ENCODE peak calls at places on chromosomes 13 and 19, in eight cellular contexts. I is endothelial cell of umbilical vein, Y is stomach, W is IMR-90, E is Peyer's patch, P is vagina, O is A549, D is breast epithelium. J is an unnamed sample.

GRCh38 chr13:102018716-102019115 is 383.1 kb downstream of the FGF14 start:
- DNase-seq in O (no peak), Y (no peak), E (no peak), I (no peak), W (no peak), D (no peak), P (no peak), J (no peak)

GRCh38 chr13:30810261-30810701 is 74.9 kb downstream of the ALOX5AP start:
- DNase-seq in Y (no peak), W (no peak), I (no peak), D (peak; percentile 80), E (no peak), O (no peak), P (no peak), J (no peak)

GRCh38 chr13:60431108-60431700 is 34.2 kb downstream of the TDRD3 start:
- DNase-seq in P (no peak), D (no peak), Y (no peak), I (peak; percentile 80), O (peak; percentile 18), W (peak; percentile 72), E (no peak), J (no peak)

GRCh38 chr19:27894906-27895754 is 1317.8 kb downstream of the UQCRFS1 start:
- DNase-seq in P (peak; percentile 52), O (no peak), W (no peak), I (no peak), E (no peak), Y (no peak), D (no peak), J (no peak)

GRCh38 chr13:97107815-97108534 is 113.7 kb upstream of the OXGR1 start:
- DNase-seq in O (no peak), P (no peak), Y (no peak), W (peak; percentile 10), I (no peak), D (peak; percentile 70), E (no peak), J (no peak)

GRCh38 chr13:75788494-75788991 is 152.4 kb downstream of the LMO7 start:
- DNase-seq in O (no peak), Y (peak; percentile 52), E (no peak), P (no peak), D (no peak), W (peak; percentile 96), I (peak; percentile 85), J (no peak)

GRCh38 chr19:44552324-44552723 is 22.8 kb upstream of the CEACAM20 start:
- DNase-seq in D (no peak), E (no peak), I (peak; percentile 45), W (no peak), O (peak; percentile 72), P (no peak), Y (no peak), J (no peak)

GRCh38 chr19:41705393-41706174 is 2.8 kb upstream of the CEACAM5 start:
- DNase-seq in W (no peak), I (peak; percentile 17), Y (no peak), D (no peak), P (no peak), O (peak; percentile 58), E (no peak), J (no peak)

GRCh38 chr13:99971576-99972189 is at the start of gene ZIC5:
- DNase-seq in P (no peak), Y (no peak), O (peak; percentile 72), E (no peak), W (no peak), I (no peak), D (no peak), J (no peak)

GRCh38 chr13:27242642-27243185 is 8.6 kb upstream of the RPL21 start:
- DNase-seq in D (no peak), W (no peak), O (no peak), P (no peak), Y (no peak), E (no peak), I (no peak), J (no peak)

GRCh38 chr13:106416645-106417044 is 118.8 kb downstream of the EFNB2 start:
- DNase-seq in D (no peak), Y (no peak), I (no peak), O (no peak), P (no peak), W (no peak), E (no peak), J (no peak)

GRCh38 chr19:19372656-19373416 is 32.6 kb upstream of the GATAD2A start:
- DNase-seq in E (peak; percentile 63), O (peak; percentile 8), W (peak; percentile 45), D (no peak), P (no peak), Y (peak; percentile 74), I (peak; percentile 80), J (no peak)

GRCh38 chr19:55447421-55448174 is 4.5 kb upstream of the SHISA7 start:
- DNase-seq in E (no peak), P (no peak), W (peak; percentile 15), Y (no peak), D (no peak), O (peak; percentile 88), I (no peak), J (no peak)

GRCh38 chr19:56601375-56601774 is 6.3 kb downstream of the ZNF71 start:
- DNase-seq in I (no peak), P (no peak), O (no peak), Y (no peak), D (no peak), W (peak; percentile 8), E (no peak), J (no peak)

GRCh38 chr19:13429563-13429962 is 76.7 kb downstream of the CACNA1A start:
- DNase-seq in E (no peak), D (no peak), P (no peak), Y (no peak), O (no peak), I (peak; percentile 88), W (peak; percentile 4), J (no peak)

DNA sequence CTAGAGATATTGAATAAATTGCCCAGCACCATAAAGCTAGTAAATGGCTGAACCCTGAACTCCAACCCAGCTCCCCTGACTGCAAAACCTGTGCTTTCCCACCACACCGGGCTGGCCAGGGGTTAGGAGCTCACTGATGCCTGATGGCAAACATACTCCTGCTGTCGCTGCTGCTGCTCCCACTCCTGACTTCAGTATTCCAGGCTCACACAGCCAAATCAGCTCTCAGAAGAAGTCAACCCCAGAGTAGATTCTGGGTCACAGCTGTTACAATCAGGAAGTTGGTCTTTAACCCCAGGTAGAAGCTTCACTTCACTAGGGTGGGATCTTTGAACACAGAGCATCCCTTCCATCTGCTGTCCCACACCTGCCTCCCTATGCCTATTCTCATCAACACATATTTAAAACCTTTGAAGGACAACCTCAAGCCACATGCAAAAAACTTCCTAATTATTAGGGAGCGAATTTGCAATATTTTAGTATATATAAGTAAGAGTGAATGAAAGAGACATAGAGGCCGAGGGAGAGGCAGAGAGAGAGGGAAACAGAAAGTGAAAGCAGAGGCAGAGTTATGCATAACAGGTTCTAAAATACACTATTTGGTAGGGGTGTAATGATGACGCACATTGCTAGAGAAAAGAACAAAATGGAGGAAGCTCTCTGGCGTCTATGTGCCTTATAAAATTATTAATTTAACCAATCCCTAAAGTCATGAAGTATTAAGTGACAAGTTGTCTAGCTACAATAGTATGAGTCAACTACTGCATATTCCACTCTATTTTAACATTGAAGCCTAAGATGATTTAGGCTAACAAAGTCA is 99.4 kb upstream of the SERP2 start:
- DNase-seq in W (peak; percentile 77), D (no peak), Y (no peak), I (peak; percentile 31), P (no peak), E (no peak), O (no peak), J (no peak)
- H3K4me1 ChIP-seq in W (peaks cover 31% of the 10 kb centered on the region), D (peaks cover 3% of the 10 kb centered on the region), Y (peaks cover 49% of the 10 kb centered on the region), I (peaks cover 10% of the 10 kb centered on the region), P (peaks cover 28% of the 10 kb centered on the region), E (peaks cover 9% of the 10 kb centered on the region), O (peaks cover 33% of the 10 kb centered on the region), J (no peaks in the 10 kb centered on the region)

GRCh38 chr19:1272423-1273262 is 2.7 kb upstream of the FAM174C start:
- DNase-seq in I (no peak), W (no peak), O (no peak), E (no peak), P (no peak), Y (no peak), D (no peak), J (no peak)

GRCh38 chr19:1274081-1274851 is 1.1 kb upstream of the FAM174C start:
- DNase-seq in Y (no peak), I (no peak), D (no peak), E (no peak), W (no peak), O (no peak), P (peak; percentile 89), J (no peak)

GRCh38 chr19:1274852-1275259 is 474 bp upstream of the FAM174C start:
- DNase-seq in D (no peak), Y (no peak), P (no peak), W (no peak), E (no peak), O (no peak), I (no peak), J (no peak)

GRCh38 chr19:1271528-1272422 is 2.6 kb downstream of the CIRBP start:
- DNase-seq in W (no peak), D (no peak), Y (no peak), E (no peak), O (no peak), I (no peak), P (no peak), J (no peak)

GRCh38 chr19:1273263-1274041 is 1.9 kb upstream of the FAM174C start:
- DNase-seq in O (no peak), I (no peak), E (no peak), P (no peak), D (no peak), W (no peak), Y (no peak), J (no peak)
- TF ChIP-seq POLR2A in O (no peak), I (peak; percentile 26), E (no peak), P (no peak), D (no peak), W (peak; percentile 19), Y (no peak), J (no peak)

DNA sequence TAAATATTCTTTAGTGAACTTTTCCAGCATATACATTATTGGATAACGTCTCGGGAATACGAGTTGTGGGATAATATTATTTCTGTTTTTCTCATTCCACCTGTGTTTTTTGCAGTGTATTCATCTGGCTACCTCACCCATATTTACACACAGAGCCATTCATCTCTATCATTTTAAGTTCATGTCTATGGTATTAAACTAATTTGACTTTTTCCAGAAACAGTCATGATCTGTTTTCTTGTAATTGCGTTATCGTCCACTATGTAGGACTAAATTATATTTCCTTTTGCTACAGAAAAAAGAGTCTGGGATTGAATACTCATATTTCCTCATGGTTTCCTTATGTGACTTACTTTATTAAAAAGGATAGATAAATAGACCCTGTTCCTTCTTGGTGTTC is 2.7 kb downstream of the ATP11A start:
- DNase-seq in E (no peak), W (no peak), I (no peak), D (no peak), O (no peak), Y (no peak), P (no peak), J (no peak)
- H3K4me1 ChIP-seq in E (peaks cover 29% of the 10 kb centered on the region), W (peaks cover 14% of the 10 kb centered on the region), I (peaks cover 14% of the 10 kb centered on the region), D (peaks cover 12% of the 10 kb centered on the region), O (peaks cover 9% of the 10 kb centered on the region), Y (peaks cover 57% of the 10 kb centered on the region), P (peaks cover 44% of the 10 kb centered on the region), J (peaks cover 20% of the 10 kb centered on the region)

DNA sequence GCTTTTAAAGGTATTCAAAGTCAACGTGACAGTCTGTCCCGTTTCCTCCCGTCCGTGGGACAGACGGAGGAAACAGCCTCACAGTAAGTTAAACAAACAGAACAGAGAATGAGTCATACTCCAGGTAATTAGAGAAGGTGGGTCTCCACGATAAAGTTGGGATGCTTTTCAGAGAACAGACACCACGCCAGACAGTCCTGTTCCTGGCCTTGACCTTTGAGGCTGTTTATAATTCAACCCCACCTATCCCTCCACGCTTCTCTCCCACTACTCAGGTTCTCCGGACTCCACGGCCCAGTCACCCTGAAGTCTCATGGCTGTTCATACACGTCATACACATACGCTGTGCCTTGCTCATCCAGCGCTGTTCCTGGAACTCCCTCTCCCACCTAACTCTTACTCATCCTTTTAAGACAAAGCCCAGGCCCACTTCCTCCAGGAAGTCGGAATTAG is 42.5 kb downstream of the ARHGEF18 start:
- DNase-seq in P (no peak), O (peak; percentile 75), Y (peak; percentile 31), D (no peak), W (peak; percentile 77), I (peak; percentile 23), E (no peak), J (no peak)
- TF ChIP-seq POLR2A in P (no peak), O (no peak), Y (no peak), D (no peak), W (no peak), I (no peak), E (no peak), J (no peak)

J was measured in tibial nerve.